ENCODE peak calls at places on chromosomes 2 and 18, in six cellular contexts. One of them, this sample, is unnamed.

GRCh38 chr2:181778621-181779195 is 98.4 kb upstream of the NEUROD1 start:
- DNase-seq in LoVo: peak; percentile 54
- DNase-seq in mucosa of gallbladder: no peak
- DNase-seq in NCI-H446 treated with DMSO at 0.1 percent for 48 hours: no peak
- DNase-seq in iris pigment epithelial cell: no peak
- DNase-seq in nephron progenitor cell: no peak
- DNase-seq in this sample: no peak

GRCh38 chr2:95734976-95735890 is 143.4 kb downstream of the TRIM43 start:
- DNase-seq in LoVo: no peak
- DNase-seq in mucosa of gallbladder: no peak
- DNase-seq in NCI-H446 treated with DMSO at 0.1 percent for 48 hours: no peak
- DNase-seq in iris pigment epithelial cell: no peak
- DNase-seq in nephron progenitor cell: no peak
- DNase-seq in this sample: no peak

GRCh38 chr18:78558948-78559347 is 420.7 kb upstream of the SALL3 start:
- DNase-seq in LoVo: no peak
- DNase-seq in mucosa of gallbladder: no peak
- DNase-seq in NCI-H446 treated with DMSO at 0.1 percent for 48 hours: no peak
- DNase-seq in iris pigment epithelial cell: no peak
- DNase-seq in nephron progenitor cell: no peak
- DNase-seq in this sample: no peak

GRCh38 chr2:134718956-134719814 is at the start of gene TMEM163:
- DNase-seq in LoVo: no peak
- DNase-seq in mucosa of gallbladder: no peak
- DNase-seq in NCI-H446 treated with DMSO at 0.1 percent for 48 hours: no peak
- DNase-seq in iris pigment epithelial cell: no peak
- DNase-seq in nephron progenitor cell: peak; percentile 63
- DNase-seq in this sample: no peak

GRCh38 chr2:181781082-181781786 is 100.9 kb upstream of the NEUROD1 start:
- DNase-seq in LoVo: peak; percentile 51
- DNase-seq in mucosa of gallbladder: no peak
- DNase-seq in NCI-H446 treated with DMSO at 0.1 percent for 48 hours: no peak
- DNase-seq in iris pigment epithelial cell: no peak
- DNase-seq in nephron progenitor cell: no peak
- DNase-seq in this sample: no peak

GRCh38 chr2:174633621-174633927 is 36.0 kb upstream of the WIPF1 start:
- DNase-seq in LoVo: no peak
- DNase-seq in mucosa of gallbladder: no peak
- DNase-seq in NCI-H446 treated with DMSO at 0.1 percent for 48 hours: no peak
- DNase-seq in iris pigment epithelial cell: no peak
- DNase-seq in nephron progenitor cell: peak; percentile 49
- DNase-seq in this sample: no peak

GRCh38 chr2:191892391-191892790 is 45.5 kb upstream of the CAVIN2 start:
- DNase-seq in LoVo: no peak
- DNase-seq in mucosa of gallbladder: no peak
- DNase-seq in NCI-H446 treated with DMSO at 0.1 percent for 48 hours: no peak
- DNase-seq in iris pigment epithelial cell: peak; percentile 95
- DNase-seq in nephron progenitor cell: no peak
- DNase-seq in this sample: no peak

GRCh38 chr2:235699576-235699975 is 205.7 kb downstream of the AGAP1 start:
- DNase-seq in LoVo: no peak
- DNase-seq in mucosa of gallbladder: no peak
- DNase-seq in NCI-H446 treated with DMSO at 0.1 percent for 48 hours: no peak
- DNase-seq in iris pigment epithelial cell: no peak
- DNase-seq in nephron progenitor cell: no peak
- DNase-seq in this sample: no peak

GRCh38 chr18:77032121-77032758 is 100.3 kb downstream of the MBP start:
- DNase-seq in LoVo: peak; percentile 2
- DNase-seq in mucosa of gallbladder: no peak
- DNase-seq in NCI-H446 treated with DMSO at 0.1 percent for 48 hours: no peak
- DNase-seq in iris pigment epithelial cell: peak; percentile 19
- DNase-seq in nephron progenitor cell: no peak
- DNase-seq in this sample: no peak

GRCh38 chr2:28174211-28174610 is 218.4 kb upstream of the FOSL2 start:
- DNase-seq in LoVo: no peak
- DNase-seq in mucosa of gallbladder: no peak
- DNase-seq in NCI-H446 treated with DMSO at 0.1 percent for 48 hours: no peak
- DNase-seq in iris pigment epithelial cell: no peak
- DNase-seq in nephron progenitor cell: no peak
- DNase-seq in this sample: no peak

GRCh38 chr2:185035906-185036305 is 437.6 kb downstream of the ZNF804A start:
- DNase-seq in LoVo: no peak
- DNase-seq in mucosa of gallbladder: no peak
- DNase-seq in NCI-H446 treated with DMSO at 0.1 percent for 48 hours: peak; percentile 86
- DNase-seq in iris pigment epithelial cell: no peak
- DNase-seq in nephron progenitor cell: no peak
- DNase-seq in this sample: no peak

GRCh38 chr2:224816816-224817215 is 100.7 kb upstream of the CCDC195 start:
- DNase-seq in LoVo: peak; percentile 26
- DNase-seq in mucosa of gallbladder: no peak
- DNase-seq in NCI-H446 treated with DMSO at 0.1 percent for 48 hours: no peak
- DNase-seq in iris pigment epithelial cell: peak; percentile 86
- DNase-seq in nephron progenitor cell: no peak
- DNase-seq in this sample: no peak

GRCh38 chr2:45412754-45413379 is 198.2 kb downstream of the SRBD1 start:
- DNase-seq in LoVo: no peak
- DNase-seq in mucosa of gallbladder: no peak
- DNase-seq in NCI-H446 treated with DMSO at 0.1 percent for 48 hours: no peak
- DNase-seq in iris pigment epithelial cell: no peak
- DNase-seq in nephron progenitor cell: no peak
- DNase-seq in this sample: no peak

GRCh38 chr2:201215963-201216362 is 33.0 kb downstream of the CASP10 start:
- DNase-seq in LoVo: no peak
- DNase-seq in mucosa of gallbladder: no peak
- DNase-seq in NCI-H446 treated with DMSO at 0.1 percent for 48 hours: no peak
- DNase-seq in iris pigment epithelial cell: no peak
- DNase-seq in nephron progenitor cell: no peak
- DNase-seq in this sample: no peak

GRCh38 chr2:160228141-160228963 is 28.3 kb upstream of the ITGB6 start:
- DNase-seq in LoVo: peak; percentile 60
- DNase-seq in mucosa of gallbladder: no peak
- DNase-seq in NCI-H446 treated with DMSO at 0.1 percent for 48 hours: no peak
- DNase-seq in iris pigment epithelial cell: peak; percentile 97
- DNase-seq in nephron progenitor cell: no peak
- DNase-seq in this sample: no peak

GRCh38 chr2:26585966-26586365 is 55.2 kb downstream of the CIB4 start:
- DNase-seq in LoVo: no peak
- DNase-seq in mucosa of gallbladder: no peak
- DNase-seq in NCI-H446 treated with DMSO at 0.1 percent for 48 hours: no peak
- DNase-seq in iris pigment epithelial cell: no peak
- DNase-seq in nephron progenitor cell: no peak
- DNase-seq in this sample: no peak

GRCh38 chr18:34794346-34794745 is 84.2 kb downstream of the DTNA start:
- DNase-seq in LoVo: no peak
- DNase-seq in mucosa of gallbladder: no peak
- DNase-seq in NCI-H446 treated with DMSO at 0.1 percent for 48 hours: no peak
- DNase-seq in iris pigment epithelial cell: no peak
- DNase-seq in nephron progenitor cell: no peak
- DNase-seq in this sample: no peak

GRCh38 chr2:191051177-191051576 is 37.2 kb upstream of the STAT1 start:
- DNase-seq in LoVo: no peak
- DNase-seq in mucosa of gallbladder: no peak
- DNase-seq in NCI-H446 treated with DMSO at 0.1 percent for 48 hours: no peak
- DNase-seq in iris pigment epithelial cell: no peak
- DNase-seq in nephron progenitor cell: no peak
- DNase-seq in this sample: no peak

GRCh38 chr2:170771049-170771937 is 1.1 kb downstream of the ERICH2 start:
- DNase-seq in LoVo: no peak
- DNase-seq in mucosa of gallbladder: no peak
- DNase-seq in NCI-H446 treated with DMSO at 0.1 percent for 48 hours: no peak
- DNase-seq in iris pigment epithelial cell: peak; percentile 24
- DNase-seq in nephron progenitor cell: no peak
- DNase-seq in this sample: no peak

GRCh38 chr2:191234456-191234855 is 10.7 kb upstream of the MYO1B start:
- DNase-seq in LoVo: no peak
- DNase-seq in mucosa of gallbladder: no peak
- DNase-seq in NCI-H446 treated with DMSO at 0.1 percent for 48 hours: no peak
- DNase-seq in iris pigment epithelial cell: no peak
- DNase-seq in nephron progenitor cell: no peak
- DNase-seq in this sample: no peak

GRCh38 chr18:2471523-2471922 is 99.8 kb downstream of the METTL4 start:
- DNase-seq in LoVo: no peak
- DNase-seq in mucosa of gallbladder: no peak
- DNase-seq in NCI-H446 treated with DMSO at 0.1 percent for 48 hours: no peak
- DNase-seq in iris pigment epithelial cell: no peak
- DNase-seq in nephron progenitor cell: no peak
- DNase-seq in this sample: no peak

GRCh38 chr2:205699554-205700289 is 17.4 kb downstream of the NRP2 start:
- DNase-seq in LoVo: no peak
- DNase-seq in mucosa of gallbladder: no peak
- DNase-seq in NCI-H446 treated with DMSO at 0.1 percent for 48 hours: no peak
- DNase-seq in iris pigment epithelial cell: no peak
- DNase-seq in nephron progenitor cell: no peak
- DNase-seq in this sample: no peak

GRCh38 chr2:197256021-197256420 is 54.6 kb downstream of the ANKRD44 start:
- DNase-seq in LoVo: no peak
- DNase-seq in mucosa of gallbladder: no peak
- DNase-seq in NCI-H446 treated with DMSO at 0.1 percent for 48 hours: no peak
- DNase-seq in iris pigment epithelial cell: no peak
- DNase-seq in nephron progenitor cell: no peak
- DNase-seq in this sample: no peak

GRCh38 chr2:85213893-85214512 is 80.8 kb downstream of the TCF7L1 start:
- DNase-seq in LoVo: no peak
- DNase-seq in mucosa of gallbladder: no peak
- DNase-seq in NCI-H446 treated with DMSO at 0.1 percent for 48 hours: no peak
- DNase-seq in iris pigment epithelial cell: no peak
- DNase-seq in nephron progenitor cell: peak; percentile 47
- DNase-seq in this sample: no peak

GRCh38 chr2:239289545-239289944 is 111.3 kb downstream of the HDAC4 start:
- DNase-seq in LoVo: no peak
- DNase-seq in mucosa of gallbladder: no peak
- DNase-seq in NCI-H446 treated with DMSO at 0.1 percent for 48 hours: no peak
- DNase-seq in iris pigment epithelial cell: no peak
- DNase-seq in nephron progenitor cell: no peak
- DNase-seq in this sample: no peak

GRCh38 chr2:151111599-151112278 is 149.9 kb downstream of the RBM43 start:
- DNase-seq in LoVo: no peak
- DNase-seq in mucosa of gallbladder: no peak
- DNase-seq in NCI-H446 treated with DMSO at 0.1 percent for 48 hours: no peak
- DNase-seq in iris pigment epithelial cell: peak; percentile 90
- DNase-seq in nephron progenitor cell: no peak
- DNase-seq in this sample: no peak